ENCODE peak calls at places on chromosomes 2 and 18, in four cellular contexts. E is A549, X is K562, Y is HepG2. I is an unnamed sample.

GRCh38 chr2:144165599-144166250 is 354.2 kb downstream of the ZEB2 start:
- DNase-seq in X (no peak), Y (no peak), E (no peak), I (peak)

GRCh38 chr2:173749315-173749714 is 215.9 kb downstream of the SP3 start:
- DNase-seq in X (no peak), E (peak), Y (peak), I (peak)

GRCh38 chr2:20215183-20216040 is 9.5 kb downstream of the SDC1 start:
- DNase-seq in E (no peak), Y (peak), X (no peak), I (no peak)

GRCh38 chr2:56357655-56358295 is 174.0 kb downstream of the CCDC85A start:
- DNase-seq in Y (no peak), E (no peak), X (no peak), I (peak)

GRCh38 chr2:228545041-228545440 is 363.6 kb upstream of the SPHKAP start:
- DNase-seq in E (no peak), X (no peak), Y (no peak), I (peak)

GRCh38 chr2:11750422-11750821 is 4.0 kb downstream of the LPIN1 start:
- DNase-seq in X (no peak), Y (no peak), E (no peak), I (no peak)

GRCh38 chr2:202014328-202015034 is 19.2 kb upstream of the FZD7 start:
- DNase-seq in Y (no peak), X (no peak), E (no peak), I (peak)

GRCh38 chr2:8378016-8378810 is 303.6 kb upstream of the ID2 start:
- DNase-seq in X (no peak), E (no peak), Y (peak), I (no peak)

GRCh38 chr18:35203001-35203553 is 37.8 kb upstream of the ZNF397 start:
- DNase-seq in X (no peak), E (no peak), Y (no peak), I (no peak)

GRCh38 chr2:64474200-64474630 is 20.3 kb downstream of the LGALSL start:
- DNase-seq in E (no peak), X (no peak), Y (no peak), I (no peak)

GRCh38 chr2:217943379-217944321 is 59.1 kb downstream of the TNS1 start:
- DNase-seq in X (peak), Y (peak), E (peak), I (peak)

GRCh38 chr2:233202531-233202944 is 48.9 kb upstream of the ATG16L1 start:
- DNase-seq in Y (no peak), E (no peak), X (no peak), I (no peak)

GRCh38 chr2:218711550-218711929 is 905 bp downstream of the TTLL4 start:
- DNase-seq in E (no peak), Y (no peak), X (no peak), I (peak)

GRCh38 chr2:238864207-238865014 is 16.5 kb downstream of the TWIST2 start:
- DNase-seq in E (peak), X (peak), Y (peak), I (peak)

GRCh38 chr2:220000586-220000985 is 373.2 kb downstream of the SLC4A3 start:
- DNase-seq in Y (no peak), X (no peak), E (no peak), I (no peak)

GRCh38 chr2:63050186-63050915 is at the start of gene OTX1:
- DNase-seq in X (peak), Y (peak), E (peak), I (peak)

GRCh38 chr2:11610624-11611242 is 59.3 kb downstream of the NTSR2 start:
- DNase-seq in Y (no peak), X (no peak), E (no peak), I (no peak)

GRCh38 chr2:19754907-19755306 is 146.9 kb downstream of the TTC32 start:
- DNase-seq in Y (no peak), X (no peak), E (no peak), I (no peak)

GRCh38 chr2:163655672-163656071 is 80.1 kb downstream of the FIGN start:
- DNase-seq in E (no peak), Y (no peak), X (no peak), I (no peak)

GRCh38 chr2:120564213-120565094 is 171.2 kb upstream of the GLI2 start:
- DNase-seq in E (no peak), Y (peak), X (no peak), I (no peak)

GRCh38 chr18:21093133-21093532 is 18.5 kb downstream of the ROCK1 start:
- DNase-seq in X (no peak), Y (no peak), E (no peak), I (no peak)

GRCh38 chr2:170502400-170503135 is 212.6 kb upstream of the SP5 start:
- DNase-seq in X (no peak), Y (no peak), E (no peak), I (no peak)

GRCh38 chr2:79576431-79576830 is 63.6 kb downstream of the CTNNA2 start:
- DNase-seq in Y (no peak), E (no peak), X (no peak), I (no peak)

GRCh38 chr2:240421396-240421795 is 14.1 kb upstream of the GPC1 start:
- DNase-seq in X (no peak), Y (no peak), E (no peak), I (no peak)

GRCh38 chr18:35223797-35224196 is 17.0 kb upstream of the ZNF397 start:
- DNase-seq in X (no peak), E (no peak), Y (no peak), I (no peak)

GRCh38 chr2:27078267-27079194 is at the start of gene EMILIN1:
- DNase-seq in X (no peak), E (no peak), Y (no peak), I (peak)

GRCh38 chr18:57813245-57813644 is 10.1 kb upstream of the ATP8B1 start:
- DNase-seq in X (no peak), E (peak), Y (peak), I (peak)

GRCh38 chr2:105789745-105790466 is 45.2 kb downstream of the NCK2 start:
- DNase-seq in Y (no peak), E (no peak), X (no peak), I (peak)

GRCh38 chr2:113857454-113857853 is 32.4 kb upstream of the ACTR3 start:
- DNase-seq in X (no peak), Y (no peak), E (no peak), I (no peak)

GRCh38 chr2:111118455-111119003 is 2.2 kb upstream of the BCL2L11 start:
- DNase-seq in X (no peak), E (no peak), Y (no peak), I (no peak)

GRCh38 chr2:128178650-128179460 is 87.9 kb downstream of the UGGT1 start:
- DNase-seq in X (peak), Y (peak), E (peak), I (peak)

GRCh38 chr18:75810481-75810880 is 383.0 kb upstream of the SMIM21 start:
- DNase-seq in Y (no peak), X (no peak), E (no peak), I (no peak)

GRCh38 chr2:70513751-70514150 is 39.9 kb downstream of the TGFA start:
- DNase-seq in E (no peak), X (no peak), Y (no peak), I (no peak)

GRCh38 chr2:240503848-240504247 is 53.9 kb downstream of the ANKMY1 start:
- DNase-seq in X (no peak), E (no peak), Y (no peak), I (no peak)

GRCh38 chr2:120805590-120805989 is 69.9 kb downstream of the GLI2 start:
- DNase-seq in Y (no peak), X (no peak), E (no peak), I (no peak)

GRCh38 chr2:240791211-240791800 is 28.7 kb downstream of the KIF1A start:
- DNase-seq in Y (no peak), X (no peak), E (no peak), I (no peak)

GRCh38 chr18:37124511-37124910 is 295.6 kb downstream of the KIAA1328 start:
- DNase-seq in Y (no peak), E (no peak), X (no peak), I (no peak)

GRCh38 chr2:8756230-8756629 is 74.4 kb downstream of the ID2 start:
- DNase-seq in Y (no peak), X (no peak), E (no peak), I (no peak)

GRCh38 chr18:23935804-23936203 is 78.8 kb upstream of the TTC39C start:
- DNase-seq in X (no peak), Y (no peak), E (no peak), I (no peak)

GRCh38 chr18:49076767-49077166 is 126.0 kb upstream of the SMAD7 start:
- DNase-seq in Y (no peak), E (no peak), X (no peak), I (no peak)

DNA sequence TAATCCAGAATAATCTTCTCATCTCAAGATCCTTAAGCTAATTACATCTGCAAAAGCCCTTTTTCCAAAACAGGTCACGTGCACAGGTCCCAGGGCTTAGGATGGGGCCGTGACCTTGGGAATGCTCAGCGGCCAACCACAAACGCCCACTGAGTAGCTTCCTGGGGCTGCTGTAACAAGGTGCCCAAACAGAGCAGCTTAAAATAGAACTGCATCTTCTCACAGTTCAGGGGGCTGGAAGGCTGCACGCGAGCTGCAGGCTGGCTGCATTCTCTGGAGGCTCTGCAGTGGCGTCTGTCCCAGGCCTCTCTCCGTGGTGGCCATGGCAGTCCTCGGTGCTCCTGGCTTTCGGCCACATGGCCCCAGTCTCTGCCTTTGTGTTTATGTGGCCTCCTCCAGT is 31.9 kb downstream of the ADI1 start:
- DNase-seq in Y (no peak), E (no peak), X (no peak), I (no peak)
- TF ChIP-seq MAZ in Y (no peak), E (no peak), X (no peak), I (no peak)

GRCh38 chr2:60447943-60448342 is 105.5 kb downstream of the BCL11A start:
- DNase-seq in E (no peak), X (no peak), Y (no peak), I (no peak)

GRCh38 chr2:60453896-60454295 is 99.6 kb downstream of the BCL11A start:
- DNase-seq in Y (peak), E (no peak), X (no peak), I (no peak)

GRCh38 chr2:60456115-60456770 is 97.2 kb downstream of the BCL11A start:
- DNase-seq in Y (peak), X (no peak), E (no peak), I (no peak)

GRCh38 chr2:60450488-60450887 is 103.0 kb downstream of the BCL11A start:
- DNase-seq in E (no peak), X (no peak), Y (no peak), I (no peak)

GRCh38 chr2:60453301-60453700 is 100.2 kb downstream of the BCL11A start:
- DNase-seq in E (no peak), Y (no peak), X (no peak), I (no peak)
- H3K4me3 ChIP-seq in E (no peak), Y (no peak), X (no peak), I (no peak)

DNA sequence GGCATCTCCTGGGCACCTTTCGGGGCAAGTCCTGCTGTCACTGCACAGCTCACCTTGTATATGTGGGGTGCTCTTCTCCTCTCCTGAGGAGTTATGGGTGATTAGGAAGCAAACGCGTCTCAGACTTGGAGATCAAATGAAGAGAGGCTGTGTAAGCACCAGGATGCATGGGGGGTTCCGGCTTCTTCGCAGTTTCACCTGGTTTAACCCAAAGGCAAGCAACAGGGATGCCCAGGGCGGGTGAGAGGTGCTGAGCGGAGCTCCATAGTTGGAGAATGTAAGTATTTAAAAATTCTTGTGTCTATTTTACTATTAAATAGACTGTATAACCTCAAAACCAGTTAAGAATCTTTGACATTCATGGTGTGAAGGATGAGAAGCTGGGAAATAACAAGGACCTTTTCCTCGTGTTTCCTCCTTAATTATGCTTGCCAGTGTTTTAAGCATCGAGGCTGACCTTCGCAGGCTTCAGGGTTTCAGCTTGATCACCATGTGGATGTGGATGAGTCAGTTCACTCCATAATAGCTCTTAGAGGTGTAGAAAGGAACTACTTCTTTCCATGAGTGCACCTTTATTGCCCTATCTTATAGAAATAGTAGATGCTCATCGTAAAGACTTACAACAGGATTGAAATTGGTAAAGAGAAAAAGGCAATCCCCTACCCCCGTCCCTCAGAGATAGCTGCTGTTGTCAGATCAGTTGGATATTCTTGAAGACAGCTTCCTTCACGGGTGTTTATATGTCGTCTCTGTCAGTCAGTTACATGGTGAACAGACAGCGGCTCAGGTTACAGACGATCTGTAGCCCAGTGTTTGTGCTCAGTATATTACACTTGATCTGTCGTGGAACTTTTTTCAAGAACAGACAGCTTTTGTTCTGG is 201.1 kb downstream of the AGAP1 start:
- DNase-seq in Y (peak), E (no peak), X (no peak), I (peak)
- TF ChIP-seq MAZ in Y (no peak), E (no peak), X (no peak), I (no peak)

DNA sequence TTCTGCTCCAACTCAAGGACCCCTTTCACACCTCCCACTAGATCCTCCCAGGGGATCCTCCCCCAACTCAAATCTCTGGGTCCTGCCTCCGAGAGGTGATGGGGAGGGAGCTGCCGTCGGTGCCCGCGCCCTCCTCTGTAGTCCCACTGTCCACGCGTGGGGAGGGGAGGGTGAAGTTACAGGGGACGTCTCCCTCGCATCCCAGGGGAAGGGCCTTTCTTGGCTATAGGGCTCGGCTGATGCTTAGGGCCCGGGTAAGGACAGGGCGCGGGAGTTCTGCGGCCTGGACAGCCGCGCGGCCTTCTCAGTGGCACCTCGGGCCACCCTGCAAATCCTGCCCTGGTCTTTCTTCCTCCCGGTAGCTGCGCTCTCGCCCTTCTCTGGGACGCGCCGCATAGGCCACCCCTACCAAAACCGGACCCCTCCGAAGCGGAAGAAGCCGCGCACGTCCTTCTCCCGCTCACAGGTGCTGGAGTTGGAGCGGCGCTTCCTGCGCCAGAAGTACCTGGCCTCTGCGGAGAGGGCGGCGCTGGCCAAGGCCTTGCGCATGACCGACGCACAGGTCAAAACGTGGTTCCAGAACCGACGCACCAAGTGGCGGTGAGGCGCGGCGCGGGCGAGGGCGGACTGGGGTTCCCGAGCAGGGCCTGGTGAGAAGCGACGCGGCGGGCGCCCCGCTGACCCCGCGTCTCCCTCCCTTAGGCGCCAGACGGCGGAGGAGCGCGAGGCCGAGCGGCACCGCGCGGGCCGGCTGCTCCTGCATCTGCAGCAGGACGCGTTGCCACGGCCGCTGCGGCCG is 1.2 kb downstream of the TLX2 start:
- DNase-seq in Y (no peak), X (no peak), E (no peak), I (no peak)
- H3K4me3 ChIP-seq in Y (no peak), X (no peak), E (no peak), I (no peak)

GRCh38 chr2:23454501-23455120 is 69.6 kb downstream of the KLHL29 start:
- DNase-seq in E (no peak), Y (no peak), X (no peak), I (no peak)
- TF ChIP-seq MAZ in E (no peak), Y (no peak), X (no peak), I (no peak)

I was measured in IMR-90.